ENCODE peak calls at places on chromosome 14, in ten cellular contexts. One of them, this sample, is unnamed.

GRCh38 chr14:60134702-60135101 is 30.5 kb downstream of the DHRS7 start:
- DNase-seq in activated naive CD4-positive, alpha-beta T cell treated with anti-CD3 and anti-CD28 coated beads, Interleukin-2, amount 50 U/mL, for 72 hours: no peak
- DNase-seq in AG08395: no peak
- DNase-seq in MG63: no peak
- DNase-seq in ascending aorta: no peak
- DNase-seq in NCI-H2171 treated with DMSO at 0.1 percent for 48 hours: no peak
- DNase-seq in adrenal gland: no peak
- DNase-seq in bronchial epithelial cell: peak
- DNase-seq in left cardiac atrium: no peak
- DNase-seq in body of pancreas: no peak
- DNase-seq in this sample: no peak

GRCh38 chr14:77882631-77883030 is 82.7 kb downstream of the ADCK1 start:
- DNase-seq in adrenal gland: no peak
- DNase-seq in ascending aorta: no peak
- DNase-seq in AG08395: peak
- DNase-seq in NCI-H2171 treated with DMSO at 0.1 percent for 48 hours: peak
- DNase-seq in left cardiac atrium: no peak
- DNase-seq in MG63: no peak
- DNase-seq in activated naive CD4-positive, alpha-beta T cell treated with anti-CD3 and anti-CD28 coated beads, Interleukin-2, amount 50 U/mL, for 72 hours: no peak
- DNase-seq in bronchial epithelial cell: no peak
- DNase-seq in body of pancreas: no peak
- DNase-seq in this sample: no peak

GRCh38 chr14:32998433-32998832 is 59.8 kb downstream of the NPAS3 start:
- DNase-seq in body of pancreas: peak
- DNase-seq in activated naive CD4-positive, alpha-beta T cell treated with anti-CD3 and anti-CD28 coated beads, Interleukin-2, amount 50 U/mL, for 72 hours: no peak
- DNase-seq in ascending aorta: no peak
- DNase-seq in NCI-H2171 treated with DMSO at 0.1 percent for 48 hours: no peak
- DNase-seq in adrenal gland: peak
- DNase-seq in bronchial epithelial cell: peak
- DNase-seq in AG08395: peak
- DNase-seq in left cardiac atrium: no peak
- DNase-seq in MG63: no peak
- DNase-seq in this sample: no peak

GRCh38 chr14:29243355-29243754 is 476.8 kb downstream of the FOXG1 start:
- DNase-seq in left cardiac atrium: no peak
- DNase-seq in adrenal gland: no peak
- DNase-seq in ascending aorta: no peak
- DNase-seq in body of pancreas: no peak
- DNase-seq in MG63: peak
- DNase-seq in NCI-H2171 treated with DMSO at 0.1 percent for 48 hours: no peak
- DNase-seq in activated naive CD4-positive, alpha-beta T cell treated with anti-CD3 and anti-CD28 coated beads, Interleukin-2, amount 50 U/mL, for 72 hours: no peak
- DNase-seq in AG08395: no peak
- DNase-seq in bronchial epithelial cell: peak
- DNase-seq in this sample: no peak

GRCh38 chr14:61460853-61461611 is 139.7 kb downstream of the PRKCH start:
- DNase-seq in body of pancreas: peak
- DNase-seq in bronchial epithelial cell: peak
- DNase-seq in NCI-H2171 treated with DMSO at 0.1 percent for 48 hours: peak
- DNase-seq in activated naive CD4-positive, alpha-beta T cell treated with anti-CD3 and anti-CD28 coated beads, Interleukin-2, amount 50 U/mL, for 72 hours: peak
- DNase-seq in MG63: no peak
- DNase-seq in adrenal gland: peak
- DNase-seq in AG08395: no peak
- DNase-seq in ascending aorta: no peak
- DNase-seq in left cardiac atrium: no peak
- DNase-seq in this sample: no peak

GRCh38 chr14:23071244-23071974 is 14.1 kb upstream of the CDH24 start:
- DNase-seq in bronchial epithelial cell: peak
- DNase-seq in NCI-H2171 treated with DMSO at 0.1 percent for 48 hours: no peak
- DNase-seq in AG08395: peak
- DNase-seq in MG63: peak
- DNase-seq in body of pancreas: peak
- DNase-seq in left cardiac atrium: peak
- DNase-seq in adrenal gland: peak
- DNase-seq in ascending aorta: peak
- DNase-seq in activated naive CD4-positive, alpha-beta T cell treated with anti-CD3 and anti-CD28 coated beads, Interleukin-2, amount 50 U/mL, for 72 hours: peak
- DNase-seq in this sample: peak

GRCh38 chr14:39491134-39491541 is 58.9 kb upstream of the FBXO33 start:
- DNase-seq in ascending aorta: no peak
- DNase-seq in AG08395: peak
- DNase-seq in body of pancreas: no peak
- DNase-seq in left cardiac atrium: no peak
- DNase-seq in NCI-H2171 treated with DMSO at 0.1 percent for 48 hours: peak
- DNase-seq in activated naive CD4-positive, alpha-beta T cell treated with anti-CD3 and anti-CD28 coated beads, Interleukin-2, amount 50 U/mL, for 72 hours: no peak
- DNase-seq in MG63: no peak
- DNase-seq in bronchial epithelial cell: peak
- DNase-seq in adrenal gland: no peak
- DNase-seq in this sample: no peak

GRCh38 chr14:97796511-97796910 is 999.3 kb downstream of the VRK1 start:
- DNase-seq in left cardiac atrium: no peak
- DNase-seq in bronchial epithelial cell: no peak
- DNase-seq in AG08395: no peak
- DNase-seq in activated naive CD4-positive, alpha-beta T cell treated with anti-CD3 and anti-CD28 coated beads, Interleukin-2, amount 50 U/mL, for 72 hours: no peak
- DNase-seq in MG63: no peak
- DNase-seq in adrenal gland: no peak
- DNase-seq in NCI-H2171 treated with DMSO at 0.1 percent for 48 hours: no peak
- DNase-seq in ascending aorta: no peak
- DNase-seq in body of pancreas: no peak
- DNase-seq in this sample: no peak

GRCh38 chr14:73059326-73059725 is 992 bp downstream of the RBM25 start:
- DNase-seq in left cardiac atrium: no peak
- DNase-seq in ascending aorta: no peak
- DNase-seq in NCI-H2171 treated with DMSO at 0.1 percent for 48 hours: peak
- DNase-seq in adrenal gland: peak
- DNase-seq in bronchial epithelial cell: peak
- DNase-seq in MG63: no peak
- DNase-seq in AG08395: peak
- DNase-seq in body of pancreas: no peak
- DNase-seq in activated naive CD4-positive, alpha-beta T cell treated with anti-CD3 and anti-CD28 coated beads, Interleukin-2, amount 50 U/mL, for 72 hours: no peak
- DNase-seq in this sample: no peak

GRCh38 chr14:75562048-75562447 is 16.4 kb upstream of the FLVCR2 start:
- DNase-seq in MG63: no peak
- DNase-seq in bronchial epithelial cell: peak
- DNase-seq in adrenal gland: peak
- DNase-seq in activated naive CD4-positive, alpha-beta T cell treated with anti-CD3 and anti-CD28 coated beads, Interleukin-2, amount 50 U/mL, for 72 hours: peak
- DNase-seq in ascending aorta: no peak
- DNase-seq in NCI-H2171 treated with DMSO at 0.1 percent for 48 hours: no peak
- DNase-seq in body of pancreas: no peak
- DNase-seq in AG08395: no peak
- DNase-seq in left cardiac atrium: no peak
- DNase-seq in this sample: no peak

GRCh38 chr14:59425322-59425945 is 39.7 kb downstream of the GPR135 start:
- DNase-seq in body of pancreas: no peak
- DNase-seq in adrenal gland: no peak
- DNase-seq in MG63: no peak
- DNase-seq in activated naive CD4-positive, alpha-beta T cell treated with anti-CD3 and anti-CD28 coated beads, Interleukin-2, amount 50 U/mL, for 72 hours: no peak
- DNase-seq in NCI-H2171 treated with DMSO at 0.1 percent for 48 hours: no peak
- DNase-seq in bronchial epithelial cell: no peak
- DNase-seq in AG08395: peak
- DNase-seq in left cardiac atrium: no peak
- DNase-seq in ascending aorta: no peak
- DNase-seq in this sample: peak

GRCh38 chr14:69711065-69711464 is 55.9 kb upstream of the SRSF5 start:
- DNase-seq in left cardiac atrium: peak
- DNase-seq in AG08395: no peak
- DNase-seq in MG63: no peak
- DNase-seq in body of pancreas: no peak
- DNase-seq in NCI-H2171 treated with DMSO at 0.1 percent for 48 hours: peak
- DNase-seq in bronchial epithelial cell: no peak
- DNase-seq in activated naive CD4-positive, alpha-beta T cell treated with anti-CD3 and anti-CD28 coated beads, Interleukin-2, amount 50 U/mL, for 72 hours: no peak
- DNase-seq in ascending aorta: no peak
- DNase-seq in adrenal gland: peak
- DNase-seq in this sample: peak

GRCh38 chr14:49977126-49977841 is 84.4 kb downstream of the ARF6 start:
- DNase-seq in NCI-H2171 treated with DMSO at 0.1 percent for 48 hours: no peak
- DNase-seq in AG08395: no peak
- DNase-seq in left cardiac atrium: no peak
- DNase-seq in body of pancreas: no peak
- DNase-seq in ascending aorta: no peak
- DNase-seq in MG63: no peak
- DNase-seq in bronchial epithelial cell: no peak
- DNase-seq in adrenal gland: no peak
- DNase-seq in activated naive CD4-positive, alpha-beta T cell treated with anti-CD3 and anti-CD28 coated beads, Interleukin-2, amount 50 U/mL, for 72 hours: no peak
- DNase-seq in this sample: no peak

This sample was measured in heart right ventricle.